ENCODE peak calls at places on chromosomes 3 and 15, in five cellular contexts. W is myocyte, E is choroid plexus epithelial cell, M is cardiac septum, T is H7. S is an unnamed sample.

GRCh38 chr3:187807086-187807862 is 62.0 kb upstream of the BCL6 start:
- DNase-seq in W (no peak), M (no peak), T (no peak), E (peak), S (peak)

GRCh38 chr3:72437666-72438065 is 410.6 kb downstream of the SHQ1 start:
- DNase-seq in M (no peak), E (no peak), W (no peak), T (no peak), S (no peak)

GRCh38 chr3:190811775-190812480 is 50.6 kb downstream of the GMNC start:
- DNase-seq in E (peak), M (no peak), W (peak), T (peak), S (peak)

GRCh38 chr3:62665627-62666433 is 209.4 kb downstream of the CADPS start:
- DNase-seq in M (no peak), W (peak), E (peak), T (peak), S (peak)

GRCh38 chr3:31952205-31952604 is 28.9 kb downstream of the OSBPL10 start:
- DNase-seq in T (no peak), E (no peak), M (no peak), W (no peak), S (no peak)

GRCh38 chr3:169241928-169242751 is 421.4 kb downstream of the MECOM start:
- DNase-seq in T (peak), M (no peak), E (peak), W (peak), S (peak)

GRCh38 chr3:83426311-83426710 is 1532.5 kb upstream of the CADM2 start:
- DNase-seq in E (no peak), W (no peak), M (no peak), T (no peak), S (no peak)

GRCh38 chr15:42012937-42013482 is 7.8 kb downstream of the PLA2G4E start:
- DNase-seq in M (no peak), W (no peak), T (no peak), E (no peak), S (no peak)

GRCh38 chr15:61318276-61318675 is 89.2 kb upstream of the RORA start:
- DNase-seq in T (no peak), W (no peak), M (no peak), E (no peak), S (no peak)

GRCh38 chr3:139098391-139098790 is 53.7 kb upstream of the PRR23C start:
- DNase-seq in E (no peak), T (no peak), M (no peak), W (no peak), S (no peak)

GRCh38 chr3:89586676-89587075 is 479.3 kb downstream of the EPHA3 start:
- DNase-seq in W (no peak), T (no peak), E (no peak), M (no peak), S (no peak)

GRCh38 chr15:78065284-78065872 is 12.1 kb downstream of the TBC1D2B start:
- DNase-seq in M (no peak), E (peak), T (no peak), W (peak), S (peak)

GRCh38 chr15:82810061-82810862 is 834 bp downstream of the WHAMM start:
- DNase-seq in T (peak), M (no peak), W (no peak), E (peak), S (peak)

GRCh38 chr3:126474498-126475410 is 937 bp downstream of the ZXDC start:
- DNase-seq in E (peak), M (no peak), T (peak), W (peak), S (no peak)

GRCh38 chr3:150372320-150373118 is 35.6 kb upstream of the TSC22D2 start:
- DNase-seq in T (no peak), W (no peak), E (peak), M (no peak), S (peak)

GRCh38 chr3:194575484-194576210 is 57.6 kb downstream of the TMEM44 start:
- DNase-seq in T (peak), W (no peak), M (no peak), E (peak), S (peak)

GRCh38 chr15:65638681-65639089 is 16.9 kb downstream of the SLC24A1 start:
- DNase-seq in E (peak), T (peak), M (no peak), W (peak), S (peak)

GRCh38 chr3:124639406-124640237 is 90.6 kb upstream of the UMPS start:
- DNase-seq in T (no peak), E (no peak), W (no peak), M (no peak), S (no peak)

GRCh38 chr15:40936709-40937666 is 7.8 kb downstream of the DLL4 start:
- DNase-seq in M (no peak), E (peak), T (peak), W (peak), S (peak)

GRCh38 chr3:188370081-188370830 is 216.3 kb downstream of the LPP start:
- DNase-seq in E (no peak), T (no peak), W (no peak), M (no peak), S (no peak)

GRCh38 chr3:177421176-177421782 is 224.0 kb upstream of the TBL1XR1 start:
- DNase-seq in W (peak), E (no peak), M (no peak), T (no peak), S (no peak)

GRCh38 chr15:74050835-74051234 is 31.5 kb downstream of the GOLGA6A start:
- DNase-seq in W (no peak), E (no peak), T (no peak), M (no peak), S (no peak)